ENCODE peak calls at places on chromosome 6, in ten cellular contexts. K is pancreas, B is endodermal cell, S is esophagus squamous epithelium, H is heart right ventricle, W is endothelial cell of umbilical vein, G is IMR-90, Z is adrenal gland, Q is OCI-LY7, P is body of pancreas. J is an unnamed sample.

GRCh38 chr6:3784423-3784822 is 32.9 kb upstream of the PXDC1 start:
- DNase-seq in K (no peak), B (no peak), S (no peak), H (no peak), W (no peak), G (no peak), Z (no peak), Q (no peak), P (no peak), J (no peak)

GRCh38 chr6:106973841-106974336 is 640 bp downstream of the CD24 start:
- DNase-seq in K (peak; percentile 75), B (peak; percentile 72), S (no peak), H (no peak), W (no peak), G (no peak), Z (no peak), Q (peak; percentile 67), P (peak; percentile 40), J (peak; percentile 32)

GRCh38 chr6:74044417-74045096 is 348.6 kb downstream of the CD109 start:
- DNase-seq in K (no peak), B (no peak), S (no peak), H (peak; percentile 32), W (no peak), G (peak; percentile 57), Z (no peak), Q (no peak), P (no peak), J (no peak)

GRCh38 chr6:150320450-150320849 is 48.4 kb upstream of the IYD start:
- DNase-seq in K (no peak), B (no peak), S (no peak), H (peak; percentile 79), W (no peak), G (no peak), Z (peak; percentile 48), Q (no peak), P (no peak), J (no peak)

GRCh38 chr6:54283877-54284860 is 24.1 kb upstream of the TINAG start:
- DNase-seq in K (no peak), B (no peak), S (no peak), H (no peak), W (no peak), G (peak; percentile 34), Z (no peak), Q (no peak), P (no peak), J (no peak)

GRCh38 chr6:73710470-73710869 is 14.5 kb downstream of the CD109 start:
- DNase-seq in K (no peak), B (no peak), S (no peak), H (no peak), W (peak; percentile 57), G (peak; percentile 68), Z (no peak), Q (no peak), P (no peak), J (no peak)

GRCh38 chr6:33633462-33634158 is 12.5 kb downstream of the ITPR3 start:
- DNase-seq in K (peak; percentile 80), B (peak; percentile 89), S (no peak), H (peak; percentile 65), W (peak; percentile 66), G (peak; percentile 27), Z (peak; percentile 70), Q (peak; percentile 44), P (peak; percentile 61), J (peak; percentile 59)

GRCh38 chr6:133042550-133043120 is 198.5 kb upstream of the EYA4 start:
- DNase-seq in K (no peak), B (no peak), S (no peak), H (no peak), W (no peak), G (no peak), Z (no peak), Q (no peak), P (no peak), J (no peak)

GRCh38 chr6:168045706-168046620 is 33.0 kb downstream of the FRMD1 start:
- DNase-seq in K (no peak), B (no peak), S (no peak), H (no peak), W (no peak), G (peak; percentile 9), Z (no peak), Q (no peak), P (no peak), J (no peak)

GRCh38 chr6:169723991-169724553 is at the start of gene PHF10:
- DNase-seq in K (peak; percentile 79), B (no peak), S (no peak), H (peak; percentile 17), W (no peak), G (no peak), Z (peak; percentile 26), Q (peak; percentile 58), P (no peak), J (no peak)

GRCh38 chr6:99467509-99468106 is 42.5 kb upstream of the PNISR start:
- DNase-seq in K (no peak), B (no peak), S (no peak), H (no peak), W (peak; percentile 28), G (peak; percentile 32), Z (no peak), Q (peak; percentile 54), P (no peak), J (no peak)

GRCh38 chr6:80022803-80023202 is 18.4 kb downstream of the TTK start:
- DNase-seq in K (no peak), B (no peak), S (no peak), H (no peak), W (peak; percentile 65), G (peak; percentile 86), Z (no peak), Q (no peak), P (no peak), J (no peak)

GRCh38 chr6:157840776-157841175 is 17.7 kb downstream of the SNX9 start:
- DNase-seq in K (no peak), B (no peak), S (no peak), H (no peak), W (peak; percentile 63), G (peak; percentile 84), Z (no peak), Q (no peak), P (no peak), J (no peak)

GRCh38 chr6:157838718-157839430 is 15.8 kb downstream of the SNX9 start:
- DNase-seq in K (no peak), B (no peak), S (no peak), H (no peak), W (no peak), G (no peak), Z (no peak), Q (no peak), P (no peak), J (no peak)

GRCh38 chr6:157841211-157841840 is 18.3 kb downstream of the SNX9 start:
- DNase-seq in K (no peak), B (no peak), S (no peak), H (no peak), W (no peak), G (no peak), Z (no peak), Q (no peak), P (peak; percentile 31), J (no peak)

GRCh38 chr6:157839606-157840005 is 16.6 kb downstream of the SNX9 start:
- DNase-seq in K (no peak), B (no peak), S (no peak), H (no peak), W (no peak), G (no peak), Z (no peak), Q (no peak), P (no peak), J (no peak)

GRCh38 chr6:157840261-157840660 is 17.2 kb downstream of the SNX9 start:
- DNase-seq in K (no peak), B (no peak), S (no peak), H (no peak), W (no peak), G (no peak), Z (no peak), Q (no peak), P (no peak), J (no peak)
- TF ChIP-seq CTCF in K (no peak), B (no peak), S (no peak), H (no peak), W (no peak), G (no peak), Z (no peak), Q (no peak), P (no peak), J (no peak)

GRCh38 chr6:41425511-41425910 is 90.1 kb downstream of the NCR2 start:
- DNase-seq in K (no peak), B (no peak), S (no peak), H (no peak), W (no peak), G (no peak), Z (no peak), Q (no peak), P (no peak), J (no peak)
- H3K36me3 ChIP-seq in K (no peaks in the 10 kb centered on the region), B (no peaks in the 10 kb centered on the region), S (no peaks in the 10 kb centered on the region), H (no peaks in the 10 kb centered on the region), W (no peaks in the 10 kb centered on the region), G (no peaks in the 10 kb centered on the region), Z (no peaks in the 10 kb centered on the region), Q (no peaks in the 10 kb centered on the region), P (no peaks in the 10 kb centered on the region), J (no peaks in the 10 kb centered on the region)

GRCh38 chr6:101231606-101232235 is 161.8 kb upstream of the GRIK2 start:
- DNase-seq in K (no peak), B (no peak), S (no peak), H (no peak), W (no peak), G (no peak), Z (no peak), Q (no peak), P (no peak), J (no peak)

GRCh38 chr6:101230866-101231265 is 162.6 kb upstream of the GRIK2 start:
- DNase-seq in K (no peak), B (no peak), S (no peak), H (no peak), W (no peak), G (no peak), Z (no peak), Q (no peak), P (no peak), J (no peak)

GRCh38 chr6:101224751-101225150 is 168.8 kb upstream of the GRIK2 start:
- DNase-seq in K (no peak), B (no peak), S (no peak), H (no peak), W (no peak), G (no peak), Z (no peak), Q (no peak), P (no peak), J (no peak)

DNA sequence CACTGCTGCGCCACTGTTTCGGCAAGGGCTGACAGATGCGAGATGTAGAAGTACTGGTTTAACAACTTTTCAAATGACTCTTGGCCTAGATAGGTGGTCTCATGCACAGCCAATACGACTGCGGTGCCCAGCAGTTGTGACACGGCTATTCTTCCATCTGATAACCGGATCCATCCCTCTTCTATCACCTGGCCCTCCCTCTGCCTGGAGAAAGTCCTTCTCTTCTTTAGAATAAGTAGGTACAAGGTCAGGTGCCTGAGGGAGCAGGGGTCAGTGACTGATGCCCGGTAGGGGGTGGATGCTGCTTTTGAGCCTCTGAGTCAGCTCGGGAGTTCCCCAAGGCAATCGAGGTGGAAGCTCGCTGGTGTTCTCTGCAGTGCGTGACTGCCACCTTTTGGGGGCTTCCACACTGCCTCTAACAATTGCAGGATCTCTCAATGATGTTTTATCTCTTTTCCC is 166.8 kb upstream of the GRIK2 start:
- DNase-seq in K (no peak), B (peak; percentile 94), S (no peak), H (no peak), W (no peak), G (peak; percentile 3), Z (no peak), Q (peak; percentile 23), P (no peak), J (no peak)
- TF ChIP-seq CTCF in K (no peak), B (peak; percentile 85), S (no peak), H (no peak), W (no peak), G (peak; percentile 32), Z (no peak), Q (peak; percentile 68), P (no peak), J (no peak)

GRCh38 chr6:36906539-36906938 is 20.8 kb downstream of the C6orf89 start:
- DNase-seq in K (peak; percentile 87), B (no peak), S (no peak), H (peak; percentile 77), W (peak; percentile 73), G (no peak), Z (peak; percentile 62), Q (no peak), P (peak; percentile 91), J (peak; percentile 83)
- H3K36me3 ChIP-seq in K (no peaks in the 10 kb centered on the region), B (peaks cover 7% of the 10 kb centered on the region), S (peaks cover 72% of the 10 kb centered on the region), H (peaks cover 80% of the 10 kb centered on the region), W (peaks cover 8% of the 10 kb centered on the region), G (peaks cover 8% of the 10 kb centered on the region), Z (peaks cover 33% of the 10 kb centered on the region), Q (peaks cover 37% of the 10 kb centered on the region), P (peaks cover 6% of the 10 kb centered on the region), J (peaks cover 9% of the 10 kb centered on the region)

J was measured in lung.